ENCODE peak calls at places on chromosomes 13 and 19, in eight cellular contexts. One of them, this sample, is unnamed.

GRCh38 chr13:75402787-75403186 is 79.2 kb downstream of the TBC1D4 start:
- DNase-seq in esophagus squamous epithelium: no peak
- DNase-seq in EH: no peak
- DNase-seq in Caco-2: no peak
- DNase-seq in naive thymus-derived CD8-positive, alpha-beta T cell: no peak
- DNase-seq in occipital lobe: no peak
- DNase-seq in mammary epithelial cell: no peak
- DNase-seq in AML-193: no peak
- DNase-seq in this sample: no peak

GRCh38 chr13:90533866-90534265 is 813.6 kb upstream of the MIR17HG start:
- DNase-seq in esophagus squamous epithelium: no peak
- DNase-seq in mammary epithelial cell: no peak
- DNase-seq in AML-193: no peak
- DNase-seq in Caco-2: no peak
- DNase-seq in EH: no peak
- DNase-seq in naive thymus-derived CD8-positive, alpha-beta T cell: no peak
- DNase-seq in occipital lobe: no peak
- DNase-seq in this sample: no peak

GRCh38 chr13:48770372-48770771 is 116.6 kb downstream of the CYSLTR2 start:
- DNase-seq in esophagus squamous epithelium: no peak
- DNase-seq in mammary epithelial cell: no peak
- DNase-seq in EH: no peak
- DNase-seq in naive thymus-derived CD8-positive, alpha-beta T cell: no peak
- DNase-seq in occipital lobe: no peak
- DNase-seq in AML-193: no peak
- DNase-seq in Caco-2: no peak
- DNase-seq in this sample: no peak

GRCh38 chr13:113413178-113413897 is 40.0 kb downstream of the ADPRHL1 start:
- DNase-seq in esophagus squamous epithelium: no peak
- DNase-seq in Caco-2: no peak
- DNase-seq in AML-193: no peak
- DNase-seq in occipital lobe: no peak
- DNase-seq in naive thymus-derived CD8-positive, alpha-beta T cell: no peak
- DNase-seq in mammary epithelial cell: no peak
- DNase-seq in EH: peak; percentile 50
- DNase-seq in this sample: no peak

GRCh38 chr13:77988355-77988754 is 69.7 kb upstream of the EDNRB start:
- DNase-seq in EH: no peak
- DNase-seq in Caco-2: no peak
- DNase-seq in occipital lobe: no peak
- DNase-seq in esophagus squamous epithelium: no peak
- DNase-seq in mammary epithelial cell: no peak
- DNase-seq in naive thymus-derived CD8-positive, alpha-beta T cell: no peak
- DNase-seq in AML-193: no peak
- DNase-seq in this sample: no peak

GRCh38 chr19:35034005-35034502 is 3.8 kb downstream of the SCN1B start:
- DNase-seq in occipital lobe: no peak
- DNase-seq in AML-193: no peak
- DNase-seq in EH: no peak
- DNase-seq in Caco-2: no peak
- DNase-seq in mammary epithelial cell: no peak
- DNase-seq in esophagus squamous epithelium: no peak
- DNase-seq in naive thymus-derived CD8-positive, alpha-beta T cell: no peak
- DNase-seq in this sample: no peak

GRCh38 chr13:26449063-26449848 is 108.2 kb upstream of the WASF3 start:
- DNase-seq in EH: peak; percentile 41
- DNase-seq in AML-193: no peak
- DNase-seq in esophagus squamous epithelium: no peak
- DNase-seq in naive thymus-derived CD8-positive, alpha-beta T cell: no peak
- DNase-seq in Caco-2: peak; percentile 55
- DNase-seq in occipital lobe: no peak
- DNase-seq in mammary epithelial cell: peak; percentile 19
- DNase-seq in this sample: no peak

GRCh38 chr13:45055902-45056648 is 64.2 kb upstream of the GTF2F2 start:
- DNase-seq in esophagus squamous epithelium: no peak
- DNase-seq in AML-193: no peak
- DNase-seq in occipital lobe: peak; percentile 46
- DNase-seq in naive thymus-derived CD8-positive, alpha-beta T cell: no peak
- DNase-seq in Caco-2: no peak
- DNase-seq in EH: peak; percentile 63
- DNase-seq in mammary epithelial cell: peak; percentile 92
- DNase-seq in this sample: no peak

GRCh38 chr19:40555978-40556689 is 20.5 kb upstream of the SHKBP1 start:
- DNase-seq in naive thymus-derived CD8-positive, alpha-beta T cell: no peak
- DNase-seq in Caco-2: no peak
- DNase-seq in mammary epithelial cell: no peak
- DNase-seq in occipital lobe: no peak
- DNase-seq in AML-193: no peak
- DNase-seq in esophagus squamous epithelium: no peak
- DNase-seq in EH: no peak
- DNase-seq in this sample: no peak

GRCh38 chr19:42284066-42284501 is 15.0 kb downstream of the CIC start:
- DNase-seq in esophagus squamous epithelium: no peak
- DNase-seq in mammary epithelial cell: peak; percentile 69
- DNase-seq in naive thymus-derived CD8-positive, alpha-beta T cell: peak; percentile 73
- DNase-seq in occipital lobe: peak; percentile 79
- DNase-seq in EH: peak; percentile 83
- DNase-seq in AML-193: peak; percentile 68
- DNase-seq in Caco-2: peak; percentile 85
- DNase-seq in this sample: peak; percentile 74

GRCh38 chr13:30865131-30866009 is 40.7 kb upstream of the MEDAG start:
- DNase-seq in naive thymus-derived CD8-positive, alpha-beta T cell: peak; percentile 18
- DNase-seq in AML-193: peak; percentile 81
- DNase-seq in occipital lobe: peak; percentile 76
- DNase-seq in Caco-2: peak; percentile 72
- DNase-seq in mammary epithelial cell: peak; percentile 89
- DNase-seq in esophagus squamous epithelium: peak; percentile 13
- DNase-seq in EH: peak; percentile 94
- DNase-seq in this sample: peak; percentile 83

GRCh38 chr13:37187611-37188010 is 82.1 kb upstream of the CSNK1A1L start:
- DNase-seq in AML-193: no peak
- DNase-seq in esophagus squamous epithelium: no peak
- DNase-seq in EH: peak; percentile 87
- DNase-seq in mammary epithelial cell: no peak
- DNase-seq in Caco-2: no peak
- DNase-seq in naive thymus-derived CD8-positive, alpha-beta T cell: no peak
- DNase-seq in occipital lobe: no peak
- DNase-seq in this sample: no peak